ENCODE peak calls at places on chromosomes 7 and 10, in eight cellular contexts. R is left colon; N is cardiac fibroblast; T is WTC11; O is stimulated activated CD4-positive, alpha-beta T cell treated with anti-CD3 and anti-CD28 coated beads, Interleukin-4, amount 100 ng/mL, for 1 hour; H is naive thymus-derived CD8-positive, alpha-beta T cell; F is Right ventricle myocardium inferior; P is GM20000. D is an unnamed sample.

GRCh38 chr10:71736570-71737355 is 17.2 kb upstream of the C10orf105 start:
- DNase-seq in R (no peak), P (no peak), F (no peak), H (no peak), T (no peak), N (no peak), O (no peak), D (no peak)

GRCh38 chr7:2195403-2196246 is 37.1 kb downstream of the MAD1L1 start:
- DNase-seq in H (no peak), F (peak; percentile 73), N (no peak), O (no peak), R (no peak), P (no peak), T (no peak), D (no peak)

GRCh38 chr10:100670828-100671479 is 74.4 kb upstream of the PAX2 start:
- DNase-seq in N (peak; percentile 5), T (peak; percentile 77), R (no peak), H (no peak), O (peak; percentile 71), P (peak; percentile 92), F (no peak), D (peak; percentile 49)

GRCh38 chr7:88401009-88401623 is 94.4 kb upstream of the STEAP4 start:
- DNase-seq in F (no peak), N (peak; percentile 2), O (no peak), P (peak; percentile 12), T (no peak), R (no peak), H (no peak), D (no peak)

GRCh38 chr7:101161692-101162461 is 3.5 kb downstream of the VGF start:
- DNase-seq in F (no peak), N (no peak), R (no peak), P (no peak), O (no peak), T (no peak), H (no peak), D (no peak)

GRCh38 chr7:166370-167060 is 25.9 kb upstream of the FAM20C start:
- DNase-seq in H (no peak), P (no peak), F (no peak), N (peak; percentile 31), R (no peak), O (no peak), T (no peak), D (no peak)

GRCh38 chr10:110168601-110169481 is 38.6 kb upstream of the MXI1 start:
- DNase-seq in N (no peak), T (no peak), F (no peak), H (no peak), P (no peak), R (peak; percentile 21), O (no peak), D (no peak)

GRCh38 chr7:68420342-68420750 is 1177.9 kb upstream of the AUTS2 start:
- DNase-seq in O (no peak), F (no peak), P (no peak), H (no peak), N (no peak), R (no peak), T (no peak), D (no peak)

GRCh38 chr10:132420469-132421376 is 23.7 kb downstream of the PWWP2B start:
- DNase-seq in O (no peak), N (no peak), R (peak; percentile 72), H (no peak), F (peak; percentile 79), T (no peak), P (peak; percentile 63), D (no peak)

GRCh38 chr7:118615686-118616085 is 391.2 kb downstream of the ANKRD7 start:
- DNase-seq in F (no peak), T (no peak), P (no peak), N (no peak), R (no peak), H (no peak), O (no peak), D (no peak)

GRCh38 chr10:7409732-7410168 is 1.1 kb downstream of the SFMBT2 start:
- DNase-seq in R (no peak), T (no peak), O (peak; percentile 22), H (no peak), F (no peak), P (peak; percentile 56), N (peak; percentile 25), D (no peak)

GRCh38 chr7:3537210-3537875 is 236.3 kb downstream of the SDK1 start:
- DNase-seq in H (no peak), O (no peak), T (no peak), N (peak; percentile 11), R (no peak), P (no peak), F (no peak), D (no peak)

GRCh38 chr10:77603529-77603927 is 34.1 kb downstream of the KCNMA1 start:
- DNase-seq in P (no peak), R (peak; percentile 85), O (no peak), T (no peak), H (no peak), N (no peak), F (no peak), D (no peak)

GRCh38 chr7:73966941-73967831 is 60.8 kb upstream of the ELN start:
- DNase-seq in T (no peak), R (no peak), N (no peak), F (no peak), O (no peak), H (no peak), P (no peak), D (no peak)

GRCh38 chr7:143216151-143216550 is 5.7 kb upstream of the TAS2R40 start:
- DNase-seq in O (no peak), P (no peak), N (no peak), F (no peak), R (no peak), T (no peak), H (no peak), D (no peak)

GRCh38 chr10:123518765-123519164 is 147.4 kb upstream of the GPR26 start:
- DNase-seq in T (no peak), O (no peak), N (no peak), P (no peak), R (no peak), H (no peak), F (no peak), D (no peak)

GRCh38 chr7:63042730-63043511 is 955.7 kb upstream of the ZNF722 start:
- DNase-seq in H (no peak), O (no peak), T (no peak), F (no peak), R (no peak), N (no peak), P (no peak), D (no peak)

GRCh38 chr7:99235925-99236324 is 28.0 kb upstream of the KPNA7 start:
- DNase-seq in P (no peak), O (no peak), F (no peak), T (no peak), H (no peak), R (no peak), N (no peak), D (no peak)

GRCh38 chr10:77746313-77746712 is 108.7 kb upstream of the KCNMA1 start:
- DNase-seq in O (no peak), P (no peak), H (no peak), R (no peak), N (peak; percentile 68), T (no peak), F (no peak), D (no peak)

GRCh38 chr7:34060548-34060947 is 155.2 kb downstream of the BMPER start:
- DNase-seq in T (no peak), N (peak; percentile 93), H (no peak), P (no peak), O (no peak), R (no peak), F (no peak), D (no peak)

GRCh38 chr10:77862595-77862994 is 64.0 kb downstream of the DLG5 start:
- DNase-seq in P (no peak), T (no peak), H (no peak), R (no peak), O (no peak), F (no peak), N (no peak), D (no peak)

GRCh38 chr10:70461397-70462348 is 16.9 kb upstream of the PALD1 start:
- DNase-seq in H (no peak), N (peak; percentile 59), O (peak; percentile 46), T (peak; percentile 74), P (peak; percentile 86), R (no peak), F (peak; percentile 73), D (no peak)

GRCh38 chr10:47264797-47265281 is 35.2 kb upstream of the GDF10 start:
- DNase-seq in F (no peak), T (no peak), N (no peak), R (peak; percentile 11), P (no peak), O (peak; percentile 59), H (peak; percentile 50), D (no peak)

GRCh38 chr7:141737118-141737835 is 881 bp upstream of the SSBP1 start:
- DNase-seq in R (peak; percentile 34), F (no peak), P (no peak), H (peak; percentile 8), O (no peak), T (no peak), N (peak; percentile 8), D (no peak)

GRCh38 chr10:117721883-117722282 is 179.3 kb downstream of the EMX2 start:
- DNase-seq in F (no peak), H (no peak), P (no peak), O (no peak), T (no peak), N (no peak), R (no peak), D (no peak)

D was measured in progenitor cell of endocrine pancreas.